ENCODE peak calls at places on chromosomes 3 and 15, in six cellular contexts. H is aorta, E is right atrium auricular region, P is AG09309, Q is PC-9, C is pancreas. F is an unnamed sample.

GRCh38 chr3:21944251-21944650 is 193.2 kb upstream of the ZNF385D start:
- DNase-seq in Q (no peak), C (no peak), E (no peak), P (no peak), H (no peak), F (peak)

GRCh38 chr15:35843453-35843852 is 297.5 kb upstream of the DPH6 start:
- DNase-seq in C (no peak), H (no peak), Q (no peak), P (no peak), E (no peak), F (no peak)

GRCh38 chr3:193772389-193772788 is 179.4 kb downstream of the OPA1 start:
- DNase-seq in P (no peak), Q (no peak), C (no peak), H (no peak), E (no peak), F (no peak)

GRCh38 chr15:25738171-25738792 is 124.8 kb downstream of the ATP10A start:
- DNase-seq in E (no peak), H (no peak), Q (no peak), C (no peak), P (no peak), F (no peak)

GRCh38 chr3:99578339-99578970 is 59.9 kb upstream of the COL8A1 start:
- DNase-seq in H (no peak), Q (no peak), C (no peak), E (no peak), P (no peak), F (no peak)

GRCh38 chr3:122921791-122922651 is 105.5 kb downstream of the SEMA5B start:
- DNase-seq in E (no peak), P (no peak), C (no peak), H (no peak), Q (no peak), F (no peak)

GRCh38 chr3:129577356-129577755 is 29.1 kb downstream of the PLXND1 start:
- DNase-seq in P (no peak), H (no peak), Q (no peak), E (no peak), C (peak), F (peak)

GRCh38 chr3:101351834-101352233 is 31.5 kb upstream of the IMPG2 start:
- DNase-seq in E (no peak), C (no peak), H (no peak), P (no peak), Q (no peak), F (no peak)

GRCh38 chr3:123202451-123202850 is 708 bp downstream of the SEC22A start:
- DNase-seq in Q (no peak), E (no peak), H (no peak), P (no peak), C (peak), F (peak)

GRCh38 chr3:59006791-59007517 is 42.9 kb downstream of the CFAP20DC start:
- DNase-seq in H (no peak), Q (no peak), C (peak), P (no peak), E (peak), F (no peak)

GRCh38 chr3:54157860-54158259 is 35.5 kb downstream of the CACNA2D3 start:
- DNase-seq in Q (no peak), P (no peak), C (no peak), H (no peak), E (no peak), F (no peak)

GRCh38 chr3:56192001-56192400 is 276.3 kb downstream of the ERC2 start:
- DNase-seq in E (no peak), P (no peak), C (no peak), Q (no peak), H (no peak), F (no peak)

GRCh38 chr3:187889601-187890404 is 144.5 kb upstream of the BCL6 start:
- DNase-seq in C (no peak), Q (no peak), H (no peak), P (no peak), E (no peak), F (no peak)

GRCh38 chr15:73782339-73782979 is 29.3 kb upstream of the INSYN1 start:
- DNase-seq in P (no peak), E (no peak), C (no peak), Q (no peak), H (no peak), F (peak)

GRCh38 chr15:47975422-47975821 is 145.4 kb upstream of the SLC24A5 start:
- DNase-seq in E (no peak), H (no peak), P (no peak), C (no peak), Q (no peak), F (no peak)

GRCh38 chr15:56782306-56782705 is 49.0 kb upstream of the ZNF280D start:
- DNase-seq in H (no peak), P (no peak), C (no peak), E (no peak), Q (no peak), F (no peak)

GRCh38 chr15:58536414-58536813 is 104.6 kb downstream of the LIPC start:
- DNase-seq in E (no peak), C (no peak), H (no peak), P (no peak), Q (no peak), F (no peak)

GRCh38 chr3:49869525-49870126 is at the start of gene CAMKV:
- DNase-seq in E (no peak), Q (no peak), H (no peak), C (no peak), P (no peak), F (peak)

GRCh38 chr3:144142151-144142855 is 170.7 kb downstream of the DIPK2A start:
- DNase-seq in C (no peak), Q (no peak), E (no peak), H (no peak), P (peak), F (no peak)

GRCh38 chr15:97522362-97522761 is 438.1 kb upstream of the ARRDC4 start:
- DNase-seq in C (no peak), E (peak), P (no peak), H (no peak), Q (no peak), F (no peak)

GRCh38 chr3:65979731-65980130 is 59.0 kb downstream of the MAGI1 start:
- DNase-seq in C (no peak), Q (no peak), H (no peak), P (no peak), E (no peak), F (no peak)

GRCh38 chr3:37992271-37993066 is 1.9 kb downstream of the VILL start:
- DNase-seq in P (no peak), C (no peak), Q (peak), E (no peak), H (peak), F (no peak)

GRCh38 chr3:190197346-190197763 is 76.7 kb upstream of the P3H2 start:
- DNase-seq in H (no peak), C (no peak), Q (no peak), P (no peak), E (no peak), F (no peak)

GRCh38 chr3:118886708-118887107 is 147.9 kb downstream of the IGSF11 start:
- DNase-seq in H (no peak), P (no peak), Q (no peak), E (no peak), C (no peak), F (no peak)

GRCh38 chr3:188557230-188557629 is 403.3 kb downstream of the LPP start:
- DNase-seq in P (no peak), E (no peak), Q (no peak), C (no peak), H (no peak), F (no peak)

GRCh38 chr3:97232635-97233034 is 418.2 kb downstream of the EPHA6 start:
- DNase-seq in H (no peak), C (no peak), P (no peak), Q (peak), E (no peak), F (no peak)

GRCh38 chr3:151316267-151316991 is at the start of gene GPR87:
- DNase-seq in H (no peak), C (no peak), P (no peak), E (no peak), Q (peak), F (no peak)

GRCh38 chr3:46517782-46518181 is 20.0 kb downstream of the RTP3 start:
- DNase-seq in E (no peak), H (no peak), Q (no peak), P (no peak), C (no peak), F (no peak)

DNA sequence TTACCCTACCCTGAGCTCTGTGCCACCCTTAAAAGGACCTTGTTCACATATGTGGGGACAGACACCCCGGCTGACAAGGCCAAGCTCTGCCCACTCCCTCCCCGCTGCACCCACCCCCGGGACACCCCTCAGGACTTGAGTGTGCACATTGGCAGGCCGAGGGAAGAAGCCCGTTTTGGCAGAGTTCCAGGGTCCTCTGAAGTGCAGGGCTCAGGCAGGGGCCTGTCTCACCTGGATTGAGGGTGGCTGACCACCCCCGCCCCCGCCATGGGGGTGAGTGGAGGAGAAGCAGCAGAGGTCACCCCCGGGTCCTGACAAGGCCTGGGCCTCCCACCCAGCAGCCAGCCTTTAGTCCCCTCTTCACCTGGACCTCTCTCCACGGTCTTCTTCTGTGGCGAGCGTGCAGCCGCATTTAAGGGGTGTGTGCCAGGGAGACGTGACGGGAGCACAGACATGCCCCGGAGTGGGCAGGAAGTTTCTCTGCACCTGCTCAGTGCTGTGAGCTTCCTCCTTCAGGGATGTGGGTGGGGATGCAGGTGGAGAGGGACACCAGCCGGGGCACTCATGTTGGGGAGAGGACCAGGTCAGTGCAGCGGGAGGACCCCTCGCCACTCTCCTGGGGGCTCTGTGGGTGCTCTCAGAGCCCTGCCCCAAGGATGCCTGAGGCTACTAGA is 50.7 kb downstream of the LINGO1 start:
- DNase-seq in C (no peak), Q (no peak), P (no peak), E (no peak), H (no peak), F (no peak)
- H3K4me3 ChIP-seq in C (no peak), Q (no peak), P (no peak), E (no peak), H (no peak), F (no peak)

GRCh38 chr15:38217788-38218609 is 34.6 kb upstream of the SPRED1 start:
- DNase-seq in E (no peak), C (no peak), Q (peak), H (no peak), P (no peak), F (peak)

GRCh38 chr15:38216763-38217162 is 35.9 kb upstream of the SPRED1 start:
- DNase-seq in Q (no peak), H (no peak), C (no peak), P (no peak), E (no peak), F (no peak)

GRCh38 chr15:38215707-38216106 is 36.9 kb upstream of the SPRED1 start:
- DNase-seq in C (no peak), E (no peak), Q (no peak), H (no peak), P (no peak), F (no peak)

GRCh38 chr15:38220874-38221273 is 31.8 kb upstream of the SPRED1 start:
- DNase-seq in Q (peak), P (no peak), H (no peak), C (no peak), E (no peak), F (no peak)

GRCh38 chr15:38217181-38217580 is 35.5 kb upstream of the SPRED1 start:
- DNase-seq in E (no peak), P (no peak), Q (peak), C (no peak), H (no peak), F (no peak)
- H3K4me3 ChIP-seq in E (no peak), P (no peak), Q (no peak), C (no peak), H (no peak), F (no peak)

DNA sequence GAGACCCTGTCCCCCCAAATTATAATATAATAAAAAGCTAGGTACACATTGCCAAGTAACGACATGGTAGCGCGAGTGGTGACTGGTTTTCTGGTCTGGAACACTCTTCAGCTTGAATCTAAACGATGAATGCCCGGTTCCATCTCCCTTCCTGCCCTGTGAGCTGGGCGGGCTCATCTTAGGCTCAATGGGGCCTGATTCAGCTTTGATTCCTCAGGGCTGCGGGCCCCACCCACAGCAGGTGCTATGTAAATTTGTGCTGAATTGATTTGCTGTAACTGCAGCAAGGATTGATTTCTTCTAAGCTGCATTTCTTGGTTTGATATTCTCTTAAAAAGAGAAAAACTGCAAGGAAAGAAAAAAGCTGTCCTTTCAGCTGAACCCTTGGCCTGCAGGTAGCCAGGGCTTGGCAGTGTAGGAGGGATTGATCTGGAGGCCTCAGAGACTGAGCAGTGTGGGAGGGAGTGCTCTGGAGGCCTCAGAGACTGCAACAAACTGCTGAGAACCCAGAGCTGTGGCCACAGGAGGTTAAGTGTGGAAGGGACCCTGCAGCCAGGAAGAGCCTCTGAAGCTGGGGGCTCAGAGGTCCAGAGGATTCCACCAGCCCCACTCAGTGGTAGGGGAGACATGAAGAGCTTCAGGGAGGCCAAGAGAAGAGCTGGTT is 231.6 kb downstream of the XXYLT1 start:
- DNase-seq in Q (no peak), C (no peak), H (no peak), P (no peak), E (no peak), F (no peak)
- H3K4me3 ChIP-seq in Q (no peak), C (no peak), H (no peak), P (no peak), E (no peak), F (no peak)

GRCh38 chr15:63499611-63500010 is 4.8 kb upstream of the USP3 start:
- DNase-seq in Q (no peak), H (no peak), E (no peak), P (no peak), C (no peak), F (no peak)

GRCh38 chr15:63495343-63495742 is 9.1 kb upstream of the USP3 start:
- DNase-seq in C (no peak), E (no peak), Q (no peak), P (no peak), H (no peak), F (peak)

GRCh38 chr15:63495780-63496179 is 8.6 kb upstream of the USP3 start:
- DNase-seq in Q (no peak), E (no peak), P (no peak), C (no peak), H (no peak), F (peak)

GRCh38 chr15:63498815-63499549 is 5.4 kb upstream of the USP3 start:
- DNase-seq in C (no peak), H (no peak), E (no peak), Q (no peak), P (no peak), F (no peak)

GRCh38 chr15:63497642-63498100 is 6.7 kb upstream of the USP3 start:
- DNase-seq in H (no peak), E (no peak), P (no peak), C (no peak), Q (no peak), F (no peak)
- H3K4me3 ChIP-seq in H (no peak), E (no peak), P (no peak), C (no peak), Q (no peak), F (no peak)

DNA sequence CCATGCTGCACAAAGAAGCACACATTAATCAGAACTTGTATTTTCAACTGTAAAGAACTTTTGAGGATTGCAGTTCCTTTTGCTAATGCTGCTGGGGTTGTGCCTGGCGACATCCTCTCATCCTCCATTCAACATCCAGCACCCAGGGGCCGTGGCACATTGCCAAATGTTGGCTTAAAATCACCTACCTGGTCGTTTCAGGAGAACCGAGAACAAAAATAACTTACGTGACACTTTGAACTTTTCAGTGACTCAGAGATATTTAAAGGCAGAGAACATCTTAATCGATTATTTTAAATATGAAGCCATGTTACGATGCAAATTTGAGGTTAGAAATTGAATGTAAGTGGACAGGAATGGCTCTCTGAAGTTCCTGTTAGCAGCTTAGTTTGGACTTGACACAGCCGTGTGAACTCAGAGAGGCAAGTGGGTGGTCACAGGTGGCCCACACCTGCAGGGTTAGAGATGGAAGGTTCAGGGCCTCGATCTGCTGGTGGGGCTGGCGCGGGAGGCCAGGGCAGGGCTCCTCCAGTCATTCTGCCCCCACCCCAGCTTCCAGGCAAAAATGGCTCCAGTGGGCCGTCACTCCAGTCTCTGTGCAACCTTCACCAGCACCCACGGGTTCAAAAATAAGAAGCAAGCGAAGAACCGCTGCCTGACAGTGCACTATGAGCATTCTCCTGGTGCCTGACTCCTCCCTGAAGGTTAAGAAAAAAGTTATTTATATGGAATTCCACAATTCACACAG is 12.2 kb downstream of the LRRK1 start:
- DNase-seq in P (no peak), E (no peak), H (no peak), C (no peak), Q (no peak), F (no peak)
- H3K4me3 ChIP-seq in P (no peak), E (no peak), H (no peak), C (no peak), Q (no peak), F (no peak)

GRCh38 chr3:105857963-105858362 is 10.8 kb downstream of the CBLB start:
- DNase-seq in P (no peak), C (no peak), H (no peak), Q (no peak), E (no peak), F (no peak)

GRCh38 chr3:105851176-105851575 is 17.6 kb downstream of the CBLB start:
- DNase-seq in C (no peak), H (no peak), P (no peak), Q (no peak), E (no peak), F (no peak)

GRCh38 chr3:105860649-105861048 is 8.2 kb downstream of the CBLB start:
- DNase-seq in H (no peak), C (no peak), E (no peak), Q (no peak), P (no peak), F (no peak)

GRCh38 chr3:105853801-105854432 is 14.9 kb downstream of the CBLB start:
- DNase-seq in E (no peak), H (no peak), P (no peak), C (no peak), Q (no peak), F (no peak)

DNA sequence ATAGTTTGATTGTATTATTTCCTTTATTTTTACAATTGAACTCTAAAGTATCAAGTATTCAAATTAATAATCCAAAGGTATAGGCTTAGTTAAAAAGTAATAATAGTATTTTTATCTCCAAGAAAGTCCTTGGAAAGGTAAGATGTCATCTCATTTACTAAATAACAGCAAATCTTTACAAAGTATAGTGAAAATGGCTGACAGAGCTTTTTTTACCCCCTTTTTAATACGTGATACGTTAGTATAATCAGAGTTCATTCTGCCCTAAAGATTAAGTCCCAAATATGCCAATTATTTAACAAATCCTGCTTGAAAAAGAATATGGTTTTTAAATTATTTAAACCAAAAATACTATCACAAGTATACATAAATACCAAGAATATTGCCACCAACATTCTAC is 12.2 kb downstream of the CBLB start:
- DNase-seq in P (no peak), C (no peak), H (no peak), Q (no peak), E (no peak), F (no peak)
- H3K4me3 ChIP-seq in P (no peak), C (no peak), H (no peak), Q (no peak), E (no peak), F (no peak)

DNA sequence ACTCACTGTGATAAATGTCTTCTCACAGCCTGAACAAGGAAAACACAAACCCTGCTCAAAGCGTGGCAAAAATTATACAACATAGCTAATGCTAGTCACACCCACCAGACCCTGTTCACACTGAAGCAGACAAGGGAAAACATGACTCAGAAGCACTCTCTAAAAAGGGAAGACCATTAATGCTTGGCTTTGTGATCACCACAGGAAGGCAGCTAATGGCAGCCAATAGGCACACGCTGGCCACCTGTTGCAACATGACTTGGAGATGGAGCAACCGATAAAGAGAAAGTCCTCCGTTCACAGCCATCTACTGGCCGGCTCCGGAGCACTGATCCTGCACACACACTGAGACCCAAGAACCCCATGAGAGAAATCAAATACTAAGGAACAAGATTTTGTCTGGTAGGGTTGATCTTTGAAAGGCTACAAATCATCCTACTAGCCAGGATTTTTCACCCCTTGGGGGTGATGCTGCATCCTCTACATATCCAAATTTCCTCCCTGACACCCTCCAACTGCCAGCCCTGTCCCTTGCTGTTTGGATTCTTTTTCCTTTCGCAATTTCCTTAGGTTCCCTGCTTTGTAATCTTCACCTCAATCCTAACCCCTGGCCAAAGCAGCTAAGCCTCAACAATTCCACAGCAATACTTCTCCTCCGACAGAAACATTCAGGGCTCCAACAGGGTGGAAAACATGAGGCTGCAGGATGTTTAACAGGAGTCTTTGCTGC is 3.2 kb downstream of the ZXDC start:
- DNase-seq in H (peak), Q (peak), P (peak), C (peak), E (peak), F (no peak)
- H3K4me3 ChIP-seq in H (no peak), Q (peak), P (peak), C (peak), E (peak), F (no peak)

F was measured in WERI-Rb-1.